ENCODE peak calls at places on chromosomes 2 and 18, in five cellular contexts. M is IMR-90, J is neuronal stem cell, F is H1, I is mesendoderm. Z is an unnamed sample.
A peak's percentile ranks its signal among the peaks of the same experiment; 100 is the strongest.

GRCh38 chr18:64444819-64445218 is 295.9 kb upstream of the LINC00305 start:
- DNase-seq in J (no peak), I (no peak), M (no peak), F (no peak), Z (no peak)

GRCh38 chr2:172280820-172281454 is 146.4 kb upstream of the ITGA6 start:
- DNase-seq in I (no peak), F (no peak), M (no peak), J (no peak), Z (no peak)

GRCh38 chr2:181891966-181892794 is 650 bp downstream of the ITPRID2 start:
- DNase-seq in M (peak; percentile 55), J (peak; percentile 70), I (peak; percentile 90), F (peak; percentile 86), Z (peak; percentile 74)

GRCh38 chr2:186294489-186294888 is 191.6 kb upstream of the ZC3H15 start:
- DNase-seq in J (no peak), M (no peak), I (no peak), F (no peak), Z (no peak)

GRCh38 chr2:186546842-186547241 is 43.0 kb upstream of the ITGAV start:
- DNase-seq in M (peak; percentile 36), F (no peak), I (no peak), J (no peak), Z (no peak)

GRCh38 chr2:211867845-211868361 is 670.7 kb downstream of the ERBB4 start:
- DNase-seq in I (no peak), M (peak; percentile 61), F (no peak), J (no peak), Z (no peak)

GRCh38 chr18:48409591-48410094 is 460 bp upstream of the ZBTB7C start:
- DNase-seq in I (peak; percentile 47), J (no peak), M (no peak), F (peak; percentile 71), Z (peak; percentile 44)

GRCh38 chr18:73365018-73365417 is 497.2 kb upstream of the NETO1 start:
- DNase-seq in J (no peak), I (no peak), M (peak; percentile 95), F (no peak), Z (no peak)

GRCh38 chr18:22639026-22639463 is 221.3 kb upstream of the CTAGE1 start:
- DNase-seq in I (no peak), J (no peak), M (peak; percentile 88), F (no peak), Z (no peak)

GRCh38 chr2:67451086-67451832 is 54.1 kb downstream of the ETAA1 start:
- DNase-seq in M (peak; percentile 85), J (no peak), I (peak; percentile 13), F (no peak), Z (no peak)

GRCh38 chr2:28277466-28277865 is 115.2 kb upstream of the FOSL2 start:
- DNase-seq in M (no peak), F (no peak), I (no peak), J (no peak), Z (no peak)

GRCh38 chr2:96647681-96648080 is 5.1 kb downstream of the FER1L5 start:
- DNase-seq in J (no peak), I (no peak), M (no peak), F (no peak), Z (no peak)

GRCh38 chr2:240566203-240567136 is 1.8 kb upstream of the RNPEPL1 start:
- DNase-seq in J (peak; percentile 73), F (peak; percentile 87), I (peak; percentile 71), M (peak; percentile 70), Z (peak; percentile 84)

GRCh38 chr2:18825856-18826255 is 236.5 kb upstream of the NT5C1B start:
- DNase-seq in F (no peak), M (no peak), J (no peak), I (no peak), Z (no peak)

GRCh38 chr18:76432274-76432755 is 62.7 kb downstream of the ZNF516 start:
- DNase-seq in J (no peak), I (no peak), F (no peak), M (no peak), Z (no peak)

GRCh38 chr2:208306291-208306690 is 40.2 kb downstream of the PIKFYVE start:
- DNase-seq in I (no peak), M (peak; percentile 74), F (no peak), J (no peak), Z (no peak)

GRCh38 chr2:204024503-204024902 is 87.9 kb downstream of the ICOS start:
- DNase-seq in J (peak; percentile 33), F (no peak), I (peak; percentile 79), M (peak; percentile 20), Z (no peak)

GRCh38 chr2:120632796-120633646 is 102.6 kb upstream of the GLI2 start:
- DNase-seq in J (no peak), I (no peak), M (no peak), F (no peak), Z (no peak)

GRCh38 chr2:12440731-12441130 is 276.0 kb upstream of the TRIB2 start:
- DNase-seq in J (peak; percentile 42), F (no peak), M (no peak), I (no peak), Z (no peak)

GRCh38 chr18:39057423-39058057 is 1491.9 kb upstream of the CELF4 start:
- DNase-seq in F (no peak), J (no peak), I (no peak), M (peak; percentile 1), Z (no peak)

GRCh38 chr2:207239754-207240494 is 74.2 kb upstream of the KLF7 start:
- DNase-seq in F (no peak), M (peak; percentile 74), J (no peak), I (no peak), Z (no peak)

GRCh38 chr2:100535850-100536249 is 26.9 kb upstream of the PDCL3 start:
- DNase-seq in F (no peak), I (no peak), J (no peak), M (no peak), Z (no peak)

GRCh38 chr2:63553049-63553448 is 35.2 kb downstream of the WDPCP start:
- DNase-seq in I (no peak), J (no peak), F (no peak), M (no peak), Z (no peak)

GRCh38 chr18:74468547-74469014 is 11.5 kb upstream of the DIPK1C start:
- DNase-seq in I (no peak), M (no peak), F (no peak), J (no peak), Z (no peak)

GRCh38 chr2:100884145-100884621 is 64.2 kb downstream of the NPAS2 start:
- DNase-seq in M (peak; percentile 42), I (no peak), F (no peak), J (no peak), Z (no peak)

GRCh38 chr2:63163231-63163845 is 112.7 kb downstream of the OTX1 start:
- DNase-seq in J (no peak), F (no peak), M (no peak), I (no peak), Z (no peak)

GRCh38 chr2:101474752-101475384 is at the start of gene RFX8:
- DNase-seq in J (no peak), F (peak; percentile 57), M (peak; percentile 95), I (peak; percentile 15), Z (no peak)

GRCh38 chr2:38643021-38643671 is 22.8 kb upstream of the GALM start:
- DNase-seq in J (no peak), I (no peak), F (no peak), M (no peak), Z (no peak)

GRCh38 chr2:3523551-3524041 is 4.3 kb upstream of the ADI1 start:
- DNase-seq in J (no peak), M (peak; percentile 49), I (no peak), F (no peak), Z (no peak)

GRCh38 chr2:215811409-215812355 is 201.7 kb downstream of the MREG start:
- DNase-seq in M (no peak), J (no peak), F (no peak), I (no peak), Z (no peak)

GRCh38 chr2:225400060-225400511 is 576 bp downstream of the NYAP2 start:
- DNase-seq in J (peak; percentile 74), I (peak; percentile 80), M (peak; percentile 56), F (peak; percentile 65), Z (peak; percentile 71)

GRCh38 chr2:159497256-159497655 is 119.1 kb downstream of the BAZ2B start:
- DNase-seq in F (no peak), I (peak; percentile 54), M (peak; percentile 95), J (no peak), Z (no peak)

GRCh38 chr2:207530160-207531023 is 630 bp downstream of the CREB1 start:
- DNase-seq in F (no peak), J (no peak), I (peak; percentile 51), M (no peak), Z (no peak)

GRCh38 chr2:100114011-100114433 is 28.4 kb downstream of the AFF3 start:
- DNase-seq in F (no peak), M (no peak), J (no peak), I (no peak), Z (no peak)

GRCh38 chr2:120596191-120596781 is 139.4 kb upstream of the GLI2 start:
- DNase-seq in M (no peak), J (no peak), F (no peak), I (no peak), Z (no peak)

GRCh38 chr2:47265158-47265557 is 110.0 kb upstream of the STPG4 start:
- DNase-seq in M (no peak), I (no peak), F (no peak), J (no peak), Z (no peak)

GRCh38 chr2:47262657-47263056 is 107.5 kb upstream of the STPG4 start:
- DNase-seq in F (no peak), J (no peak), I (no peak), M (no peak), Z (no peak)

GRCh38 chr2:47264183-47264582 is 109.1 kb upstream of the STPG4 start:
- DNase-seq in J (no peak), F (peak; percentile 65), M (no peak), I (no peak), Z (peak; percentile 76)

GRCh38 chr2:47265751-47266231 is 110.7 kb upstream of the STPG4 start:
- DNase-seq in J (no peak), F (no peak), I (no peak), M (no peak), Z (no peak)

DNA sequence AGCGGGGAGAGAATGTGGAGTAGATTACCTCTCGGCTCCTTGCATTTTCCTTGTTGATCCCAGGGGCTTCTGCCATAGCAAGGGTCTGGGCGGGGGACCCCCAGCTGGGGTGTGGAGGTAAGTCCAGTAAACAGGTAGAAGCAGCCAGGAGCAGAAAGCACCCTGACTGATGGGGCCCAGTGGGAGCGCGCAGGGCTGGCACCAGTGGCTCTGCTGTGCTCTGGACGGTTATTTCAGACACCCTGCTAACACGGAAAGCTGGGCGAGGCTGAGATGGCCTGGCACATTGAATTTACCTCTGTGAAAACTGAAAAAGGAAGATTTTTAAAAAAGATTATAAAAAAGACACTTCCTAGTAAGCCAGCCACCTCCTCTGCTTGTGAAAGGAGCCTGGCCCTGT is 109.6 kb upstream of the STPG4 start:
- DNase-seq in J (no peak), I (no peak), M (no peak), F (no peak), Z (no peak)
- H3K18ac ChIP-seq in J (no peak overlapping the region), I (no peak overlapping the region), M (no peak overlapping the region), F (peak overlapping the region; percentile 0), Z (no peak overlapping the region)

GRCh38 chr2:105977807-105978206 is 216.3 kb downstream of the UXS1 start:
- DNase-seq in J (no peak), M (no peak), F (no peak), I (no peak), Z (no peak)
- H3K18ac ChIP-seq in J (no peak overlapping the region), M (peak overlapping the region; percentile 59), F (no peak overlapping the region), I (no peak overlapping the region), Z (no peak overlapping the region)

GRCh38 chr2:112634153-112634873 is 11.4 kb upstream of the SLC20A1 start:
- DNase-seq in J (no peak), M (no peak), F (no peak), I (no peak), Z (no peak)
- H3K18ac ChIP-seq in J (no peak overlapping the region), M (no peak overlapping the region), F (no peak overlapping the region), I (no peak overlapping the region), Z (no peak overlapping the region)

GRCh38 chr2:237464757-237465391 is 22.2 kb upstream of the MLPH start:
- DNase-seq in M (peak; percentile 37), J (no peak), I (no peak), F (no peak), Z (no peak)
- H3K18ac ChIP-seq in M (peak overlapping the region; percentile 38), J (no peak overlapping the region), I (no peak overlapping the region), F (no peak overlapping the region), Z (no peak overlapping the region)

Z was measured in H9.